ENCODE peak calls at places on chromosome 7, in five cellular contexts. One of them, this sample, is unnamed. For H3K9me3 and H3K4me1, the result is how much of the 10 kb centered on the place peaks cover.

GRCh38 chr7:128011079-128011670 is 20.1 kb downstream of the LRRC4 start:
- DNase-seq in BE2C: no peak
- DNase-seq in IMR-90: no peak
- DNase-seq in mucosa of descending colon: no peak
- DNase-seq in endodermal cell: no peak
- DNase-seq in this sample: no peak

GRCh38 chr7:19747740-19748339 is 25.6 kb downstream of the TMEM196 start:
- DNase-seq in mucosa of descending colon: peak
- DNase-seq in IMR-90: peak
- DNase-seq in BE2C: no peak
- DNase-seq in endodermal cell: no peak
- DNase-seq in this sample: peak

GRCh38 chr7:135664046-135664589 is 1.8 kb downstream of the STMP1 start:
- DNase-seq in endodermal cell: no peak
- DNase-seq in BE2C: no peak
- DNase-seq in mucosa of descending colon: no peak
- DNase-seq in IMR-90: peak
- DNase-seq in this sample: no peak

GRCh38 chr7:12389089-12389700 is 14.5 kb downstream of the VWDE start:
- DNase-seq in BE2C: peak
- DNase-seq in IMR-90: peak
- DNase-seq in mucosa of descending colon: peak
- DNase-seq in endodermal cell: peak
- DNase-seq in this sample: peak

GRCh38 chr7:55377162-55377810 is 12.1 kb downstream of the LANCL2 start:
- DNase-seq in BE2C: no peak
- DNase-seq in endodermal cell: no peak
- DNase-seq in mucosa of descending colon: no peak
- DNase-seq in IMR-90: no peak
- DNase-seq in this sample: no peak

GRCh38 chr7:138875794-138876193 is 77.8 kb upstream of the ATP6V0A4 start:
- DNase-seq in IMR-90: peak
- DNase-seq in endodermal cell: no peak
- DNase-seq in BE2C: no peak
- DNase-seq in mucosa of descending colon: peak
- DNase-seq in this sample: no peak

GRCh38 chr7:47474937-47475879 is 106.7 kb downstream of the TNS3 start:
- DNase-seq in endodermal cell: peak
- DNase-seq in IMR-90: peak
- DNase-seq in mucosa of descending colon: peak
- DNase-seq in BE2C: peak
- DNase-seq in this sample: peak

GRCh38 chr7:25437308-25437707 is 209.0 kb upstream of the NPVF start:
- DNase-seq in endodermal cell: no peak
- DNase-seq in IMR-90: no peak
- DNase-seq in BE2C: no peak
- DNase-seq in mucosa of descending colon: no peak
- DNase-seq in this sample: no peak

GRCh38 chr7:2030475-2031456 is 202.0 kb downstream of the MAD1L1 start:
- DNase-seq in BE2C: peak
- DNase-seq in endodermal cell: no peak
- DNase-seq in mucosa of descending colon: no peak
- DNase-seq in IMR-90: no peak
- DNase-seq in this sample: no peak

GRCh38 chr7:110857106-110857505 is 233.8 kb upstream of the LRRN3 start:
- DNase-seq in IMR-90: no peak
- DNase-seq in BE2C: no peak
- DNase-seq in mucosa of descending colon: no peak
- DNase-seq in endodermal cell: no peak
- DNase-seq in this sample: no peak

GRCh38 chr7:47973739-47974138 is 5.7 kb downstream of the HUS1 start:
- DNase-seq in BE2C: no peak
- DNase-seq in mucosa of descending colon: no peak
- DNase-seq in endodermal cell: no peak
- DNase-seq in IMR-90: no peak
- DNase-seq in this sample: no peak

GRCh38 chr7:143901360-143901709 is 641 bp downstream of the TCAF1 start:
- DNase-seq in endodermal cell: peak
- DNase-seq in mucosa of descending colon: peak
- DNase-seq in IMR-90: peak
- DNase-seq in BE2C: peak
- DNase-seq in this sample: no peak

GRCh38 chr7:116355423-116355765 is 144.1 kb upstream of the CAV2 start:
- DNase-seq in BE2C: no peak
- DNase-seq in IMR-90: no peak
- DNase-seq in endodermal cell: no peak
- DNase-seq in mucosa of descending colon: no peak
- DNase-seq in this sample: no peak

GRCh38 chr7:31860925-31861324 is 173.9 kb downstream of the PPP1R17 start:
- DNase-seq in IMR-90: peak
- DNase-seq in BE2C: no peak
- DNase-seq in mucosa of descending colon: no peak
- DNase-seq in endodermal cell: no peak
- DNase-seq in this sample: no peak

GRCh38 chr7:22296916-22297315 is 60.0 kb downstream of the RAPGEF5 start:
- DNase-seq in BE2C: no peak
- DNase-seq in endodermal cell: no peak
- DNase-seq in mucosa of descending colon: no peak
- DNase-seq in IMR-90: no peak
- DNase-seq in this sample: no peak

GRCh38 chr7:30906520-30907240 is 5.0 kb upstream of the AQP1 start:
- DNase-seq in endodermal cell: no peak
- DNase-seq in BE2C: no peak
- DNase-seq in mucosa of descending colon: no peak
- DNase-seq in IMR-90: peak
- DNase-seq in this sample: no peak

GRCh38 chr7:28993371-28993770 is 35.2 kb upstream of the TRIL start:
- DNase-seq in BE2C: no peak
- DNase-seq in endodermal cell: no peak
- DNase-seq in mucosa of descending colon: no peak
- DNase-seq in IMR-90: no peak
- DNase-seq in this sample: no peak

GRCh38 chr7:112905950-112906349 is 115.8 kb upstream of the TMEM168 start:
- DNase-seq in IMR-90: no peak
- DNase-seq in BE2C: no peak
- DNase-seq in mucosa of descending colon: no peak
- DNase-seq in endodermal cell: no peak
- DNase-seq in this sample: no peak

GRCh38 chr7:22900101-22900500 is 77.5 kb upstream of the TOMM7 start:
- DNase-seq in endodermal cell: no peak
- DNase-seq in IMR-90: no peak
- DNase-seq in mucosa of descending colon: no peak
- DNase-seq in BE2C: no peak
- DNase-seq in this sample: no peak

DNA sequence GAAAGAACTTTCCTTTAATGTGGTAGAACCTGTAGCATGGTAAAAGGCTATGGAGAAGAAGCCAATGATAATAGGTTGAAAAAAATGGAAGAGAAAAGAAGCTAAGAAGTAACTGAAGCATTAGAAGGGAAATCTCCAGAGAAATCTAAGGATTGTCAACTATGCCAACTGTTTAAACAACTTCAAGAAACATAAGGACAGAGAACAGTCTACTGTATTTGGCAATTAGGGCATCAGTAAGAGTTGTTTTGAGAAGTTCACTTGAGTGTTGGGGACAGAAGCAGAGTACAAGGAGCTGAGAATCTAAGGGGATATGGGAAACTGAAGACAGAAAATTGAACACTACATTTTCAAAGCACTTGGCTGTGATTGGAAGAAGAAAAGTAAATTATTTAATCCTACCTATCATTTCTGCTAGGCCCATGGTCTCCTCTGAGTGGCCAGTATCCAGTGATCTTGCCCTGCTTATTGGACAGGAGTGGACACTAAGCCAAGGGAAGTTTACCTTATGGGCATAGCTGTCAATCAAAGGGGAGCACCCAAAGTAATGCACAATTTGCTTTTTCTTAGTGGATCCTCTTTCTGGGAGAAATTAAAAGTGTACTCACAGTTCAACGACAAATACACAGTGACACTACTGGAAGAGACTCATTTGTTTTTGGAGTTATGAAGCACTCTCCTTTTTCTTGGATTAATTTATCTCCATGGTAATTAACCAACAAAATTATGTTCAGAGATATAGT is 56.5 kb upstream of the CCDC71L start:
- DNase-seq in BE2C: no peak
- DNase-seq in mucosa of descending colon: no peak
- DNase-seq in IMR-90: peak
- DNase-seq in endodermal cell: no peak
- DNase-seq in this sample: no peak
- H3K4me3 ChIP-seq in BE2C: no peak
- H3K4me3 ChIP-seq in mucosa of descending colon: no peak
- H3K4me3 ChIP-seq in IMR-90: no peak
- H3K4me3 ChIP-seq in endodermal cell: no peak
- H3K4me3 ChIP-seq in this sample: no peak

DNA sequence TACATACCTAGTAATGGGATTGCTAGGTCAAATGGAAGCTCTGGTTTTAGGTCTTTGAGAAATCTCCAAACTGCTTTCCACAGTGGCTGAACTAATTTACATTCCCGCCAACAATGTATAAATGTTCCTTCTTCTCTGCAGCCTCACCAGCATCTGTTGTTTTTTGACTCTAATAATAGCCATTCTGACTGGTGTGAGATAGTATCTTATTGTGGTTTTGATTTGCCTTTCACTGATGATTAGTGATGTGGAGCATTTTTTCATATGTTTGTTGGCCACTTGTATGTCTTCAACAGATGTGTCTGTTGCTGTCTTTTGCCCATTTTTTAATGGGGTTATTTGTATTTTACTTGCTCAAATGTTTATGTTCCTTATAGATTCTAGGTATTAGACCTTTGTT is 675.5 kb downstream of the SUGCT start:
- DNase-seq in mucosa of descending colon: no peak
- DNase-seq in endodermal cell: no peak
- DNase-seq in BE2C: no peak
- DNase-seq in IMR-90: no peak
- DNase-seq in this sample: no peak
- H3K9me3 ChIP-seq in mucosa of descending colon: under half
- H3K9me3 ChIP-seq in endodermal cell: under half
- H3K9me3 ChIP-seq in BE2C: under half
- H3K9me3 ChIP-seq in IMR-90: under half
- H3K9me3 ChIP-seq in this sample: under half

GRCh38 chr7:132430041-132430440 is 146.2 kb downstream of the PLXNA4 start:
- DNase-seq in BE2C: peak
- DNase-seq in mucosa of descending colon: no peak
- DNase-seq in endodermal cell: no peak
- DNase-seq in IMR-90: no peak
- DNase-seq in this sample: no peak
- H3K4me1 ChIP-seq in BE2C: half or more
- H3K4me1 ChIP-seq in mucosa of descending colon: under half
- H3K4me1 ChIP-seq in endodermal cell: under half
- H3K4me1 ChIP-seq in IMR-90: under half
- H3K4me1 ChIP-seq in this sample: under half

DNA sequence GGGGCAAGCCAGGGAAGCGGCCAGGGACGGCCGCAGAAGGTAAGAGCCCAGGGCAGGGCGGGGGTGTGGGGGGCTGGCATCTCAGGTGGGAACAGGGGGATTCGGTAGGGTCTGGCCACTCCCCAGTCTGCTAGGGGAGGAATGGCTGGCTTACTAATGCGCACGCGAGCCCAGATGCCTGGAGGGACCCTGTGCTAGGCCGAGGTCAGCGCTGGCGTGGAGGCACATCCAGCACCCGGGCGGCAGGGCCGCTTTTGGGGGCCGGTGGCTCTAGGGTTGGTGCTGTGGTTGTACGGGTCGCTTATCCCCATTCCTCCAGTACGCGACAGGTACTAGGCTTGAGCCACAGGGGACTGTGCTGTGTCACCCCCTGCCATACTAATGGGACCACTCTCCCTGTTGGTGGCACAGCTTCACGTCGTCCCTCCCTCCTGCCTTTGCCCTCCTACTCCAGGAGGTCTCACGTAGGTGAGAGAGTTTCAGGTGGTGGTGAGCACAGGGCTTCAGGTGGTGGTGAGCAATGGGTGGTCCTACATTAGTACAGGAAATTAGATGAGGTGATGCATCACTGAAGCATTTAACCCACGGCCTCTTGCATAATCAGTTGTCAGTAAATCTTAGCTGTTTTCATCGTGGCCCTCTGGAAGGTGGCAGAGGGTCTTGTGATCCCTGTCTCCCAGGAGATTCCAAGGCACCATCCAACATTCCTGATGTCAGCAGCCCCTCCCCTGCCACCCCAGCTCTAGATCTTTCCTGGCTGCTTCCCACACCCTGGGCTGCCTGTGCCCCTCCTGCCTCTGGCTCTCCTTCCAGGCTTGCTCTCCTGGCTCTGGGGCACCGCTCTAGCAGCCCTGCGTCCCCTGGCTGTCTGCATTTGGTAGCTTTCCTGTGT is 981 bp downstream of the AEBP1 start:
- DNase-seq in endodermal cell: peak
- DNase-seq in BE2C: no peak
- DNase-seq in IMR-90: peak
- DNase-seq in mucosa of descending colon: no peak
- DNase-seq in this sample: no peak
- H3K4me3 ChIP-seq in endodermal cell: peak
- H3K4me3 ChIP-seq in BE2C: peak
- H3K4me3 ChIP-seq in IMR-90: no peak
- H3K4me3 ChIP-seq in mucosa of descending colon: peak
- H3K4me3 ChIP-seq in this sample: no peak

GRCh38 chr7:158560386-158560785 is 27.2 kb downstream of the PTPRN2 start:
- DNase-seq in IMR-90: no peak
- DNase-seq in mucosa of descending colon: no peak
- DNase-seq in BE2C: no peak
- DNase-seq in endodermal cell: peak
- DNase-seq in this sample: no peak

GRCh38 chr7:158557441-158557755 is 30.2 kb downstream of the PTPRN2 start:
- DNase-seq in endodermal cell: no peak
- DNase-seq in BE2C: no peak
- DNase-seq in IMR-90: no peak
- DNase-seq in mucosa of descending colon: no peak
- DNase-seq in this sample: no peak

GRCh38 chr7:158556721-158557440 is 30.7 kb downstream of the PTPRN2 start:
- DNase-seq in BE2C: no peak
- DNase-seq in mucosa of descending colon: no peak
- DNase-seq in endodermal cell: peak
- DNase-seq in IMR-90: no peak
- DNase-seq in this sample: no peak

GRCh38 chr7:158559356-158559755 is 28.3 kb downstream of the PTPRN2 start:
- DNase-seq in mucosa of descending colon: no peak
- DNase-seq in endodermal cell: peak
- DNase-seq in IMR-90: no peak
- DNase-seq in BE2C: no peak
- DNase-seq in this sample: no peak

GRCh38 chr7:158558816-158559215 is 28.8 kb downstream of the PTPRN2 start:
- DNase-seq in BE2C: no peak
- DNase-seq in endodermal cell: no peak
- DNase-seq in IMR-90: no peak
- DNase-seq in mucosa of descending colon: no peak
- DNase-seq in this sample: no peak
- H3K9me3 ChIP-seq in BE2C: under half
- H3K9me3 ChIP-seq in endodermal cell: half or more
- H3K9me3 ChIP-seq in IMR-90: under half
- H3K9me3 ChIP-seq in mucosa of descending colon: under half
- H3K9me3 ChIP-seq in this sample: under half

This sample was measured in Caco-2.